ENCODE peak calls at places on chromosomes 16 and 17, in eight cellular contexts. B is tibial nerve; Z is esophagus muscularis mucosa; I is endothelial cell of umbilical vein; E is OCI-LY7; M is cardiac muscle cell; X is fibroblast of lung; V is CD8-positive, alpha-beta T cell. O is an unnamed sample.

GRCh38 chr16:69890114-69890890 is 60.8 kb upstream of the CLEC18A start:
- DNase-seq in V (no peak), Z (no peak), M (peak; percentile 65), E (no peak), I (peak; percentile 82), B (peak; percentile 56), X (peak; percentile 68), O (no peak)

GRCh38 chr16:56357291-56357764 is 68.0 kb downstream of the AMFR start:
- DNase-seq in V (no peak), X (no peak), M (no peak), I (peak; percentile 64), B (no peak), E (no peak), Z (no peak), O (no peak)

GRCh38 chr17:49223517-49224197 is 6.9 kb downstream of the PHOSPHO1 start:
- DNase-seq in V (peak; percentile 53), B (peak; percentile 58), E (peak; percentile 59), M (peak; percentile 65), Z (no peak), X (no peak), I (no peak), O (peak; percentile 44)

GRCh38 chr16:62596101-62596500 is 559.9 kb upstream of the CDH8 start:
- DNase-seq in X (no peak), I (no peak), M (no peak), V (no peak), Z (no peak), E (no peak), B (no peak), O (no peak)

GRCh38 chr17:2157081-2157480 is 102.2 kb downstream of the HIC1 start:
- DNase-seq in M (no peak), B (no peak), V (no peak), X (no peak), E (no peak), Z (no peak), I (no peak), O (peak; percentile 41)

GRCh38 chr17:19337712-19338023 is 24.9 kb downstream of the B9D1 start:
- DNase-seq in E (no peak), M (no peak), V (no peak), B (no peak), X (peak; percentile 32), I (no peak), Z (no peak), O (no peak)

GRCh38 chr17:56754523-56755208 is 79.1 kb downstream of the C17orf67 start:
- DNase-seq in V (no peak), B (no peak), I (peak; percentile 53), Z (no peak), E (no peak), M (peak; percentile 32), X (peak; percentile 23), O (no peak)

GRCh38 chr17:14886200-14886739 is 378.9 kb downstream of the PMP22 start:
- DNase-seq in Z (no peak), I (no peak), E (peak; percentile 35), X (peak; percentile 14), M (peak; percentile 1), V (no peak), B (no peak), O (no peak)

GRCh38 chr16:62903961-62904502 is 867.8 kb upstream of the CDH8 start:
- DNase-seq in I (no peak), B (no peak), X (no peak), V (no peak), M (no peak), E (no peak), Z (no peak), O (no peak)

GRCh38 chr16:11308493-11309283 is 27.6 kb upstream of the PRM1 start:
- DNase-seq in V (no peak), X (no peak), M (no peak), I (no peak), E (peak; percentile 99), B (no peak), Z (no peak), O (peak; percentile 72)

GRCh38 chr16:69404275-69404805 is 18.5 kb upstream of the TERF2 start:
- DNase-seq in X (peak; percentile 78), E (no peak), I (peak; percentile 95), M (peak; percentile 68), B (no peak), Z (no peak), V (no peak), O (no peak)

GRCh38 chr17:31571124-31571892 is 179.8 kb downstream of the RAB11FIP4 start:
- DNase-seq in B (peak; percentile 89), E (no peak), I (no peak), V (no peak), Z (peak; percentile 96), M (no peak), X (peak; percentile 97), O (no peak)

GRCh38 chr17:78759203-78759968 is 22.7 kb downstream of the CYTH1 start:
- DNase-seq in Z (no peak), E (peak; percentile 93), V (peak; percentile 68), M (no peak), X (peak; percentile 57), B (no peak), I (peak; percentile 46), O (peak; percentile 93)

GRCh38 chr17:78762007-78762406 is 20.1 kb downstream of the CYTH1 start:
- DNase-seq in M (no peak), E (no peak), Z (no peak), V (no peak), B (no peak), I (peak; percentile 65), X (no peak), O (no peak)

GRCh38 chr17:78764871-78765270 is 17.2 kb downstream of the CYTH1 start:
- DNase-seq in M (no peak), B (no peak), I (no peak), Z (no peak), V (no peak), E (no peak), X (no peak), O (no peak)

GRCh38 chr17:78763561-78763960 is 18.5 kb downstream of the CYTH1 start:
- DNase-seq in X (no peak), M (no peak), B (no peak), V (no peak), I (no peak), E (no peak), Z (no peak), O (no peak)

DNA sequence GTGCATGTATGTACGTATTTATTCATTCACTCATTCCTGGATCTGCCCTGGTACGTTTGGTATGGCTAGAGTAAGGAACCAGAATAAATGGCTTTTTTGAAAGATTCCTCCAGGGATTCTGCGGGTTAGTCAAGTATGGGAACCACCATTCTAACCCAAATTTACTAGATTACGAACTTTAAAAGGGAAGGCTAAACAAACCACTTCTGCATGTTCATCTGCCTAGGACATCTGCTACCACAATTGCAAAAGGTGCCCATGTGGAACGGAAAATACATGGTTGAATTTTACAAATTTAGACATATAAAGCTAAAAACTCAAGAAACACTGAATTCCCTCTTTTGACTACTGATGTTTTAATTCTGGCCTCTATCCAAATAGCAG is 22.1 kb downstream of the CYTH1 start:
- DNase-seq in M (no peak), E (peak; percentile 75), X (no peak), B (no peak), I (no peak), Z (no peak), V (no peak), O (peak; percentile 65)
- H3K27ac ChIP-seq in M (no peak overlapping the region), E (peak overlapping the region; percentile 90), X (no peak overlapping the region), B (no peak overlapping the region), I (no peak overlapping the region), Z (no peak overlapping the region), V (peak overlapping the region; percentile 85), O (peak overlapping the region; percentile 98)

DNA sequence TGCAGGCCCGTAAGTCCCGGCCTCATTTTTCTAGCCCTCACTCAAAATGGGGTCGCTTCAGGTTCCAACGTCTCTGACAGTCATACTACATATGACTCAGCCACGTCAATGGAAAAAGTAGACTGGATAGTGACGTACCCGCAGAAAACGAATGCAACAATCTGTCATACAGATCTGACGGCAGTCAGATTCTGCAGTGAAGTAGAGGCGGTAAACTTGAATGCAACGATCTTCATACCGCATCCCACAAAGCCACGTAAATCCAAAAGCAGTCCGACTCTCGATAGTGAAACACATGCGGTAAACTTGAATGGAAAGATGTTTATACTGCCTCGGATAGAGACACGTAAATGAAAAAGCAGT is 38.4 kb upstream of the ARL4D start:
- DNase-seq in X (peak; percentile 79), M (no peak), E (peak; percentile 68), V (peak; percentile 52), B (peak; percentile 67), I (peak; percentile 74), Z (peak; percentile 92), O (peak; percentile 72)
- H3K4me3 ChIP-seq in X (peak overlapping the region; percentile 65), M (peak overlapping the region; percentile 26), E (peak overlapping the region; percentile 76), V (peak overlapping the region; percentile 59), B (peak overlapping the region; percentile 31), I (peak overlapping the region; percentile 86), Z (peak overlapping the region; percentile 62), O (peak overlapping the region; percentile 53)

DNA sequence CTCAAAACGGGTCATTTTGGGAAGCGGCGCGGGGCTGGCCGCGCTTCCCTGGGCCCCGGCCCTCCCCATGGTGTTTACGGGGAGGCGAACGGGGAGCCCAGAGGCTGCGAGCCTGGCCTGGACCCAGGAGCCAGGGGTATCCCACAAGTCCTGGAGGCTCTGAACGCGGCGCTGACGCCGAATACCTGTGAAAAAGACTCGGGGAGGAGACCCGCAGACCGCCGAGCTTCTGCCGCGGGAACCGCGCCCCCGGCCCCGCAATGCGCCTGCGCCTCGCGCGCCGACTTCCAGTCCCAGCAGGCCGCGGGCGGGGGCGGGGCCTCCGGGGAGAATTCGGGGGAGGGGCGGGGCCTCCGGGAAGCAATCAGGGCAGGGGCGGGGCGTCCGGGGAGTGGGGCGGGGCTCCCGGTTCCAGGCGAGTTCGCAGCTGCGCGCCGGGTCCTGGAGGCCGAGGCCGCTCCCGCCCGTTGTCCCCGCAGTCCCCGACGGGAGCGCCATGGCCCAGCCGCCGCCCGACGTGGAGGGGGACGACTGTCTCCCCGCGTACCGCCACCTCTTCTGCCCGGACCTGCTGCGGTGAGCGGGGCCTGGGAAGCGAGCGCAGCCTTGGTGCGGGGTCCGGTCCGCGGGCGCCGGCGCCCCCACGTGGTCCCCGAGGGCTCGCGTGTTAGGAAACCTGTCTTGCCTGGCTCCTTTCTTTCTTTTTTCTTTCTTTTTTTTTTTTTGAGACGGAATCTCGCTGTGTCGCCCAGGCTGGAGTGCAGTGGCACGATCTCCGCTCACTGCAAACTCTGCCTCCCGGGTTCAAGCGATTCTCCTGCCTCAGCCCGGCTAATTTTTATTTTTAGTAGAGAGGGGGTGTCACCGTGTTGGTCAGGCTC is at the start of gene DECR2:
- DNase-seq in I (peak; percentile 87), Z (peak; percentile 99), B (peak; percentile 97), V (peak; percentile 99), E (peak; percentile 93), M (peak; percentile 96), X (peak; percentile 91), O (peak; percentile 91)
- TF ChIP-seq CTCF in I (peak; percentile 60), Z (peak; percentile 62), B (peak; percentile 52), V (peak; percentile 55), E (peak; percentile 74), M (peak; percentile 54), X (peak; percentile 31), O (no peak)

DNA sequence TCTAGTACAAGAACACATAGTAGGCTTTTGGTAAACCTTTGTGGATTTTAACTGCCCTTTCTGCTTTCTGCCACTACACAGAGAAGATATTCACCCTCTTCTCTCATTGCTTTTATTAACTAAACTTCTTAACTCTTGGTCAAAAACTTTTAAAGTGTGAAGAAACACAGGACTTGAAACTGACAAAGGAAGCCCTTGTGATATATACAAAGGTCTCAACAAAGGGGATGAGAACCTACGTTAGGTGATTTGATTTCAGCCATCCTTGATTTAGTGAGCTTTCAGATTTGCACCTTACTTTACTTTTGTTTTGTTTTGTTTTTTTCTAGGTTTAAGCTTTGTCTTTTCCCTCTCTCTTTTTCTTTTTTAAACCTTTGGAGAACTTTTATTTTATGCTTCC is 66.9 kb downstream of the TBX4 start:
- DNase-seq in X (no peak), I (no peak), M (no peak), Z (no peak), B (no peak), V (no peak), E (no peak), O (no peak)
- H3K27ac ChIP-seq in X (no peak overlapping the region), I (no peak overlapping the region), M (no peak overlapping the region), Z (no peak overlapping the region), B (no peak overlapping the region), V (no peak overlapping the region), E (no peak overlapping the region), O (no peak overlapping the region)

GRCh38 chr17:3891626-3892094 is 1.2 kb downstream of the CAMKK1 start:
- DNase-seq in I (no peak), M (no peak), Z (no peak), E (no peak), B (no peak), X (no peak), V (no peak), O (no peak)
- H3K4me3 ChIP-seq in I (no peak overlapping the region), M (peak overlapping the region; percentile 88), Z (peak overlapping the region; percentile 72), E (peak overlapping the region; percentile 68), B (peak overlapping the region; percentile 63), X (no peak overlapping the region), V (peak overlapping the region; percentile 65), O (peak overlapping the region; percentile 60)